ENCODE peak calls at places on chromosome 12, in four cellular contexts. L is HCT116, F is HepG2, K is K562. X is an unnamed sample.

GRCh38 chr12:24838531-24838950 is 110.4 kb downstream of the BCAT1 start:
- DNase-seq in L (no peak), F (no peak), K (no peak), X (no peak)

GRCh38 chr12:79127268-79127895 is 262.8 kb downstream of the SYT1 start:
- DNase-seq in L (no peak), F (no peak), K (no peak), X (no peak)

GRCh38 chr12:89040146-89040964 is 311.9 kb downstream of the DUSP6 start:
- DNase-seq in L (no peak), F (no peak), K (peak; percentile 30), X (no peak)

GRCh38 chr12:120125792-120126634 is 9.5 kb upstream of the RAB35 start:
- DNase-seq in L (no peak), F (no peak), K (no peak), X (no peak)

GRCh38 chr12:4518106-4518728 is 20.5 kb upstream of the RAD51AP1 start:
- DNase-seq in L (peak; percentile 16), F (no peak), K (no peak), X (no peak)

GRCh38 chr12:124188561-124189405 is 106.1 kb upstream of the RFLNA start:
- DNase-seq in L (no peak), F (peak; percentile 30), K (no peak), X (no peak)

GRCh38 chr12:114834621-114835020 is 150.6 kb upstream of the TBX3 start:
- DNase-seq in L (no peak), F (no peak), K (no peak), X (no peak)

GRCh38 chr12:1593232-1594044 is 943 bp downstream of the FBXL14 start:
- DNase-seq in L (no peak), F (no peak), K (peak; percentile 46), X (no peak)

GRCh38 chr12:76024942-76025600 is 6.5 kb downstream of the PHLDA1 start:
- DNase-seq in L (no peak), F (no peak), K (no peak), X (no peak)

GRCh38 chr12:76026643-76027063 is 4.9 kb downstream of the PHLDA1 start:
- DNase-seq in L (no peak), F (peak; percentile 61), K (no peak), X (no peak)

GRCh38 chr12:76024102-76024781 is 7.3 kb downstream of the PHLDA1 start:
- DNase-seq in L (no peak), F (no peak), K (no peak), X (no peak)

GRCh38 chr12:76023069-76023690 is 8.4 kb downstream of the PHLDA1 start:
- DNase-seq in L (no peak), F (no peak), K (no peak), X (no peak)

DNA sequence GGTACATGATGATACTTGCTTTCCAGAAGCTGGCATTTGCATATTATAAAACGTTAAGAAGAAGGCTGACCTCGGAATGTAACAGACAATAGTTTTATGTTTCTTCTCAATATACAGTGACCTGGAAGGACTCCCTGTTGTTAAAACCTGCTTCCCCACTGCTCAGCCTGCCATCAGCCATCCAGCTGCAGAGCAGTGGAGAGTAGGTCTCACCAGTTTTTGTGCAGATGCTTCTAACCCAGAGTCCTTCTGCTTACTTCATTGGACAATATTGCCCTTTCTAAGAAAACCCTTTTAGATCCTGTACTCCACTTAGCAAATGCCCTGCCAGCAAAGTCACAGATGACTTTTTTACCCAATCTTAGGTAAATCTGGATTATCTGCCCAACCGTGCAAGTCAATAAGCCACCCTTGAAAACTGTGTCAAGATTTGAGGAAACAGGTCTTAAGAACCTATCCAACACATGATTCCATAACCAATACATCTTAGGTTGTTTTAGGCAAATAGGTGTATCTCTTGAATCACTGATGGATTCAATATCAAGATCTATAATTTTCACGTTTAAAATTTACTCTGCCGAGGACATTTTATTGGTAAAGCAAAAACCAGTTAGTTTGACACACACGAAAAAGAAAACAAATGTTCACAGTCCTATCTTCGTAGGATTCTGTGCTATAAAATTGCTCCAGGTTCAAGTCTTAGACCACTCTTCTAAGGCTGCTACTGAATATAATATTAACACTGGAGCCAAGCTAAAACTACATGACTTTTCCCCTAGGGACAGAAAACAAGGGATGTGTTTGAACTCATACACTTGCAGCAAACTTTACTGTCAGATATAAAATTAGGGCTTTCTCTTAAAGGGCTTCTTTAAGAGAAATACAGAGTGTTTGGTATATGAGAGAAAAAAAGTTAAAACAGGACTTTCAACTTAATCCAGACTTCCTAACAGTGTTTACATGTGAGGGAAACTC is 5.7 kb downstream of the PHLDA1 start:
- DNase-seq in L (no peak), F (no peak), K (no peak), X (no peak)
- TF ChIP-seq TCF7L2 in L (no peak), F (no peak), K (no peak), X (no peak)

GRCh38 chr12:110382683-110383082 is 20.8 kb downstream of the ANAPC7 start:
- DNase-seq in L (no peak), F (no peak), K (no peak), X (no peak)
- H3K27ac ChIP-seq in L (no peak overlapping the region), F (no peak overlapping the region), K (no peak overlapping the region), X (no peak overlapping the region)

GRCh38 chr12:95481888-95482287 is 7.9 kb downstream of the METAP2 start:
- DNase-seq in L (no peak), F (no peak), K (no peak), X (no peak)
- H3K36me3 ChIP-seq in L (peaks cover 32% of the 10 kb centered on the region), F (peaks cover 8% of the 10 kb centered on the region), K (peaks cover 94% of the 10 kb centered on the region), X (peaks cover 33% of the 10 kb centered on the region)

GRCh38 chr12:46205293-46205692 is 63.5 kb downstream of the SLC38A1 start:
- DNase-seq in L (no peak), F (no peak), K (no peak), X (no peak)
- TF ChIP-seq TCF7L2 in L (no peak), F (no peak), K (no peak), X (no peak)

GRCh38 chr12:132888852-132889251 is 1.4 kb upstream of the CHFR start:
- DNase-seq in L (no peak), F (no peak), K (no peak), X (no peak)
- H3K27ac ChIP-seq in L (no peak overlapping the region), F (no peak overlapping the region), K (no peak overlapping the region), X (no peak overlapping the region)

DNA sequence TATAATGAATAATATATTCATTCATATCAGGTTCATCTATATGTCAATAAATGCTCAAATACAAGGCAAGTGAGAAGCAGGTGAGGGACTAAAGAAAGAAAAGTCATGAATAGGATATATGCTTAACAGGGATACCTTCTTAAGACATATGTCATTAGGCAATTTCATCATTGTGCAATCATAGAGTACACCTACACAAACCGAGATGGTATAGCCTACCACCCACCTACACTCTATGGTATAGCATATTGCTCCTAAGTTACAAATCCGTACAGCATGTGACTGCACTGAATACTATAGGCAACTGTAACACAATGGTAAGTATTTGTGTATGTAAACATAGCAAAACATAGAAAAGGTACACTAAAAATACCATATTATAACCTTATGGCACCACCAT is 39.0 kb downstream of the KANSL2 start:
- DNase-seq in L (no peak), F (no peak), K (no peak), X (no peak)
- H3K36me3 ChIP-seq in L (peaks cover 7% of the 10 kb centered on the region), F (no peaks in the 10 kb centered on the region), K (no peaks in the 10 kb centered on the region), X (peaks cover 4% of the 10 kb centered on the region)

DNA sequence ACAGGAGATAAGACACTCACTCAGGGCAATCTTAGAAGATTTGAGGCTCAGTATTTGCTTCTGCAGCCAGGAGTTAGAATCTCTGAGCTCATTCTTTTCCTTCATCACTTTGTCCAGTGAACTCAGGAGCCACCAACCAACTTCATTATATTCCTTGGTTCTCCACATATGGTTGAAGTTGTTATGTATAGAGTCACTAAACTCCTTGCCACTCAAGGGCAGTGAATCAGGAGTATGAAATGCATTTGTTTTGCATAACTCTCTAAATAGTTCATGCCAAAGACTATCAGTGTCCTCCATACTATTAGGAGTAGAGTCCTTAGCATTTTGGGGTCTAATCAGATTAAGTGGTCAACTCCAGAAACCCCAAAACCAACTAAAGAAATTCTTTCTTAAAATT is 150.6 kb downstream of the CCDC59 start:
- DNase-seq in L (no peak), F (no peak), K (no peak), X (no peak)
- TF ChIP-seq TCF7L2 in L (no peak), F (no peak), K (no peak), X (no peak)

GRCh38 chr12:57898308-57898970 is 42.9 kb upstream of the ATP23 start:
- DNase-seq in L (no peak), F (no peak), K (no peak), X (no peak)

GRCh38 chr12:57899010-57899662 is 42.2 kb upstream of the ATP23 start:
- DNase-seq in L (no peak), F (no peak), K (no peak), X (no peak)

GRCh38 chr12:57896139-57896436 is 45.3 kb upstream of the ATP23 start:
- DNase-seq in L (no peak), F (no peak), K (no peak), X (no peak)

GRCh38 chr12:57896437-57897201 is 44.7 kb upstream of the ATP23 start:
- DNase-seq in L (no peak), F (no peak), K (no peak), X (peak; percentile 20)

GRCh38 chr12:57897296-57897974 is 43.9 kb upstream of the ATP23 start:
- DNase-seq in L (no peak), F (no peak), K (no peak), X (no peak)
- H3K27ac ChIP-seq in L (no peak overlapping the region), F (no peak overlapping the region), K (no peak overlapping the region), X (peak overlapping the region; percentile 97)

DNA sequence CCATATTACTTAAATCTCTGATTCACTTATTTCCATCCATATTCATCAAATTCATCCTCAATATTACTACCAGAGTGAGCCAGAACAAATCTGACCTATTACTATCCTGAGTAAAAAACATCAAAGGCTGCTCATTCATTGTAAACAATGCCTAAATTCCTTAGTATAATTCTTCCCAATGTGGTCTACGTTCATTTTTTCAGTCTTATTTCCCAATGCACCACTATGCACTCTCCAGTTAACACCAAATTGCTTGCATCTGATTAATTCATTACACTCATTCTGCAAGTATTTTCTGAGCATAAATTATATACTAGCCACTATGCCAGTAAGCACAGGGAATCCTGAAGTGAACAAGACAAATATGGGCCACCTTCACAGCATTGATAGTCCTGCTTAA is 110.0 kb downstream of the EPS8 start:
- DNase-seq in L (no peak), F (peak; percentile 3), K (no peak), X (no peak)
- H3K36me3 ChIP-seq in L (no peaks in the 10 kb centered on the region), F (peaks cover 5% of the 10 kb centered on the region), K (no peaks in the 10 kb centered on the region), X (no peaks in the 10 kb centered on the region)

GRCh38 chr12:113400362-113400761 is 3.3 kb downstream of the SDS start:
- DNase-seq in L (no peak), F (no peak), K (no peak), X (no peak)

GRCh38 chr12:113401066-113402000 is 2.4 kb downstream of the SDS start:
- DNase-seq in L (no peak), F (no peak), K (no peak), X (no peak)

GRCh38 chr12:113405687-113406086 is 2.0 kb upstream of the SDS start:
- DNase-seq in L (no peak), F (no peak), K (no peak), X (no peak)

GRCh38 chr12:113402586-113403260 is 964 bp downstream of the SDS start:
- DNase-seq in L (no peak), F (no peak), K (no peak), X (no peak)

GRCh38 chr12:113403435-113404415 is at the start of gene SDS:
- DNase-seq in L (no peak), F (no peak), K (peak; percentile 42), X (no peak)
- TF ChIP-seq TCF7L2 in L (no peak), F (no peak), K (no peak), X (no peak)

X was measured in Panc1.